ENCODE peak calls at places on chromosomes 2 and 18, in six cellular contexts. J is ovary, V is GM12878, E is GM12891, O is HCT116, H is suprapubic skin. G is an unnamed sample.
A peak's percentile ranks its signal among the peaks of the same experiment; 100 is the strongest.

GRCh38 chr2:27080603-27080938 is 2.2 kb downstream of the EMILIN1 start:
- DNase-seq in E (no peak), H (no peak), V (no peak), O (no peak), J (no peak), G (no peak)

GRCh38 chr2:156077041-156077735 is 255.3 kb downstream of the NR4A2 start:
- DNase-seq in E (no peak), V (no peak), J (no peak), H (no peak), O (no peak), G (no peak)

GRCh38 chr2:132795220-132795619 is 125.2 kb upstream of the LYPD1 start:
- DNase-seq in H (no peak), O (no peak), E (no peak), V (no peak), J (no peak), G (no peak)

GRCh38 chr18:38174594-38174993 is 609.0 kb upstream of the CELF4 start:
- DNase-seq in H (no peak), J (no peak), V (no peak), O (no peak), E (no peak), G (no peak)

GRCh38 chr2:157747695-157748370 is 119.2 kb upstream of the ACVR1C start:
- DNase-seq in V (peak; percentile 28), H (no peak), J (no peak), O (no peak), E (no peak), G (no peak)

GRCh38 chr2:27281442-27281841 is 787 bp upstream of the TRIM54 start:
- DNase-seq in J (no peak), V (no peak), H (no peak), E (no peak), O (no peak), G (no peak)

GRCh38 chr18:50203801-50204604 is 9.1 kb upstream of the MYO5B start:
- DNase-seq in J (no peak), H (no peak), E (no peak), V (no peak), O (peak; percentile 49), G (no peak)

GRCh38 chr18:70578480-70578879 is 289.6 kb downstream of the SOCS6 start:
- DNase-seq in J (no peak), V (no peak), E (no peak), H (no peak), O (no peak), G (no peak)

GRCh38 chr2:109030870-109031480 is 42.0 kb upstream of the EDAR start:
- DNase-seq in O (no peak), E (no peak), H (no peak), V (no peak), J (no peak), G (no peak)

GRCh38 chr2:58532641-58533040 is 291.5 kb upstream of the FANCL start:
- DNase-seq in O (no peak), J (no peak), V (no peak), E (no peak), H (no peak), G (no peak)

GRCh38 chr2:235334179-235334578 is 159.7 kb upstream of the AGAP1 start:
- DNase-seq in H (no peak), J (no peak), E (no peak), O (no peak), V (no peak), G (no peak)

GRCh38 chr2:133393881-133394280 is 174.4 kb downstream of the NCKAP5 start:
- DNase-seq in E (no peak), O (no peak), H (no peak), V (no peak), J (no peak), G (no peak)

DNA sequence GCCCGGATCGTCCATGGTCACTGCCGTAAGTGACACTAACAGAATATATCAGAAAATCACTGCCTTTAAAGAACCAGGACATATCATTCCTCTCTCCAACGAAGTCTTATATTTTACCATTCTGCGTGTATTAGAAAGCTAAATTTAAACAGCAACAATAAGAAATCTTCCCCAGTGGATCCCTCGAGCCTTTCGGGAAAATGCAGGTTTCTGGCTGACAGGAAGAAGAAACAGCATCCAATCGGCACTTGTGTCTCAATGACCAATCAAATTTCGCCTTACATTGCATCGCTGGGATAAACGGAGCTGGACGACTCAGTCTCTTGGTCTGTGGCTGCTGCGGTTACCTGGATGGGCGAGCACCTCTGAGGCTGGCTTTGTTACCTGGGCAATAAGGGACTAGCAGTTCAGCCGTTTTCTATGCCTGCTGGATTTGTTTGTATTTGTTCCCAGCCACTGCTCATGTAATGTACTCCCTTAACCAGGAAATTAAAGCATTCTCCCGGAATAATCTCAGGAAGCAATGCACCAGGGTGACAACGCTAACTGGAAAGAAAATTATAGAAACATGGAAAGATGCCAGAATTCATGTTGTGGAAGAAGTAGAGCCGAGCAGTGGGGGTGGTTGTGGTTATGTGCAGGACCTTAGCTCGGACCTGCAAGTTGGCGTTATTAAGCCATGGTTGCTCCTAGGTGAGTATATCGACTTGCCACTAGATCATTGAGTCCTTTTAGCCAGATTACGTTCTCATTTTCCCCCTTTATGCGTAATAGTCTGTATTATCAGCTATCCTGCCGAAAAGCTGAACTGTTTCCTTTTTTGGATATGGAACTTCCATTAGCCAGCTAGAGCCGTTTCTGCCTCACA is at the start of gene DUSP19:
- DNase-seq in O (peak; percentile 97), V (peak; percentile 95), E (peak; percentile 28), J (peak; percentile 86), H (peak; percentile 93), G (peak; percentile 34)
- TF ChIP-seq POLR2A in O (peak; percentile 91), V (peak; percentile 68), E (peak; percentile 63), J (peak; percentile 52), H (peak; percentile 5), G (peak; percentile 68)

GRCh38 chr18:48929951-48930713 is 20.6 kb downstream of the SMAD7 start:
- DNase-seq in J (peak; percentile 84), E (no peak), H (no peak), O (no peak), V (no peak), G (no peak)
- TF ChIP-seq POLR2A in J (no peak), E (no peak), H (no peak), O (no peak), V (no peak), G (no peak)

DNA sequence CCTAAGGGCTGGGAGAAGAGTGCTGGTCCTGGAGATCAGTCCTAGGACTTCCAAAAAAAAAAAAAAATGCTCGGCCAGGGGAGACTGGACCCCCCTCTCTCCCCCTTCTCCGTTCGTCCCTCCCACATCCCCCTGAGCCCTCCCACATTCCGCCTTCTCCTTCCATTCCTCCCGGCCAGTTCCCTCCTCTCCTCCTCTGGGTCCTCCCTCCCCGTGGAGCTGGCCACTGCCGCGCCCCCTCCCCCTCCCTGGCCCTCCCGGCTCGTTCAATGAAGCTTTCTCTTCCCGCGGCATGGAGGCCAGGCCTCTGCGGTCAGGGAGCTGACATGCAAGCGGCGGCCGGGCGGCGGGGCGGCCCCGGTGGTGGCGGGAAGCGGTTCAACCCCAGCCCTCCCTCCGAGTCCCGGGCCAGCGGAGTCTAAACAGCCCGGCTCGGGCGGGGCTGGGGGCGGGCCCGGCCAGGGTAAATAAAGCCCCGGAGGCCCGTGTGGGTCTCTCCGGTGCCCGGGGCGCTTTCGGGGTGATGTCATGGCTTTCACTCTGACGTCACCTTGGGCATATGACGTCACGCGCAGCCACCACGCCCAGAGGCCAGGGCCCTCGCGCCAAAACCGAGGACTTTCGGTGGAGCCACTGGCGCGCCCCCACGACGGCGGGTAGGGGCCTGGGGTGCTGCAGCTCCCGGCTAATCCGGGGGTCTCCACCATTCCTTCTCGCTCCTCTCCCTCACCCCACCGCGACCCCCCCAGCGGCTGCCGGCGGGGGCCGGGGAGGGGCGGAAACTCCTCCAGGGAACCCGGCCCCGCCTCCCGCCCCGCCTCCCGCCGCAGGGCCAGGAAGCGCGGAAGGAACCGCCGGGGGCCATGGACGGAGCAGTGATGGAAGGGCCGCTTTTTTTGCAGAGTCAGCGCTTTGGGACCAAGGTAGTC is at the start of the genes DOK1 and LOXL3:
- DNase-seq in H (peak; percentile 90), E (peak; percentile 89), O (no peak), V (no peak), J (peak; percentile 91), G (peak; percentile 87)
- TF ChIP-seq POLR2A in H (no peak), E (peak; percentile 8), O (no peak), V (peak; percentile 62), J (peak; percentile 41), G (peak; percentile 35)

GRCh38 chr2:46315103-46315890 is 18.1 kb downstream of the EPAS1 start:
- DNase-seq in V (no peak), H (peak; percentile 88), E (no peak), J (peak; percentile 94), O (peak; percentile 52), G (no peak)
- TF ChIP-seq POLR2A in V (no peak), H (no peak), E (no peak), J (peak; percentile 28), O (no peak), G (no peak)

GRCh38 chr2:74482801-74483674 is at the start of the genes CCDC142 and TTC31:
- DNase-seq in O (peak; percentile 91), V (peak; percentile 89), H (peak; percentile 99), J (peak; percentile 96), E (peak; percentile 88), G (peak; percentile 91)
- TF ChIP-seq POLR2A in O (peak; percentile 58), V (peak; percentile 83), H (no peak), J (peak; percentile 53), E (peak; percentile 70), G (peak; percentile 71)

GRCh38 chr2:219369447-219369861 is 18.3 kb downstream of the DNPEP start:
- DNase-seq in E (no peak), J (peak; percentile 59), V (no peak), O (no peak), H (no peak), G (no peak)

GRCh38 chr2:219368690-219369108 is 19.0 kb downstream of the DNPEP start:
- DNase-seq in O (no peak), H (no peak), V (no peak), E (no peak), J (no peak), G (no peak)
- TF ChIP-seq POLR2A in O (no peak), H (no peak), V (no peak), E (no peak), J (no peak), G (no peak)

GRCh38 chr2:75641587-75641986 is 5.0 kb upstream of the MRPL19 start:
- DNase-seq in E (no peak), V (no peak), J (no peak), H (no peak), O (no peak), G (no peak)
- TF ChIP-seq POLR2A in E (no peak), V (no peak), J (no peak), H (no peak), O (no peak), G (no peak)

GRCh38 chr2:151297882-151298281 is 8.4 kb upstream of the NMI start:
- DNase-seq in O (no peak), H (no peak), J (no peak), E (peak; percentile 49), V (peak; percentile 32), G (no peak)
- TF ChIP-seq POLR2A in O (no peak), H (no peak), J (no peak), E (no peak), V (no peak), G (no peak)

GRCh38 chr2:231570903-231571302 is 21.8 kb upstream of the TEX44 start:
- DNase-seq in J (no peak), V (no peak), H (no peak), E (no peak), O (no peak), G (no peak)
- TF ChIP-seq POLR2A in J (no peak), V (no peak), H (no peak), E (no peak), O (no peak), G (no peak)